ENCODE peak calls at places on chromosomes 7 and 10, in nine cellular contexts. I is CD4-positive, alpha-beta T cell; O is WERI-Rb-1; J is Calu3; X is BJ; Y is GM06990; Z is heart right ventricle; U is pancreas; C is GM12865. E is an unnamed sample.

GRCh38 chr10:111113961-111114830 is 37.4 kb downstream of the ADRA2A start:
- DNase-seq in X (no peak), Z (no peak), U (no peak), C (no peak), J (no peak), I (no peak), Y (no peak), O (no peak), E (no peak)

GRCh38 chr7:150963707-150964559 is 14.2 kb downstream of the KCNH2 start:
- DNase-seq in U (peak; percentile 35), I (no peak), J (no peak), Z (no peak), C (no peak), O (no peak), Y (no peak), X (no peak), E (no peak)

GRCh38 chr10:121497513-121497912 is 100.7 kb downstream of the FGFR2 start:
- DNase-seq in J (no peak), O (no peak), C (no peak), I (no peak), U (no peak), X (no peak), Z (no peak), Y (no peak), E (no peak)

GRCh38 chr10:62244785-62245595 is 23.7 kb downstream of the RTKN2 start:
- DNase-seq in X (no peak), C (peak; percentile 81), Z (peak; percentile 70), Y (peak; percentile 46), I (peak; percentile 27), J (peak; percentile 51), U (no peak), O (peak; percentile 45), E (peak; percentile 30)

GRCh38 chr10:70481831-70482530 is 3.4 kb downstream of the PALD1 start:
- DNase-seq in I (no peak), Z (peak; percentile 87), X (no peak), J (no peak), U (no peak), C (no peak), O (no peak), Y (no peak), E (no peak)

GRCh38 chr7:31825576-31825975 is 138.6 kb downstream of the PPP1R17 start:
- DNase-seq in X (no peak), O (no peak), J (no peak), Z (no peak), I (no peak), U (no peak), Y (no peak), C (no peak), E (no peak)

GRCh38 chr7:111238891-111239290 is 148.0 kb downstream of the LRRN3 start:
- DNase-seq in U (no peak), Y (no peak), I (no peak), X (no peak), O (no peak), Z (no peak), J (no peak), C (no peak), E (no peak)

GRCh38 chr7:126948664-126949063 is 304.1 kb downstream of the GRM8 start:
- DNase-seq in X (no peak), Y (no peak), I (no peak), C (no peak), O (no peak), Z (no peak), J (no peak), U (no peak), E (no peak)

GRCh38 chr10:37442882-37443281 is 317.5 kb downstream of the ANKRD30A start:
- DNase-seq in J (no peak), O (no peak), Z (no peak), U (no peak), X (no peak), Y (no peak), C (no peak), I (no peak), E (no peak)

GRCh38 chr10:89414146-89414878 is at the start of gene IFIT5:
- DNase-seq in C (peak; percentile 91), Z (peak; percentile 71), J (peak; percentile 58), Y (peak; percentile 87), U (peak; percentile 86), O (peak; percentile 78), X (no peak), I (peak; percentile 53), E (peak; percentile 82)

GRCh38 chr7:75993689-75994387 is 557 bp downstream of the TMEM120A start:
- DNase-seq in X (no peak), I (no peak), Y (no peak), U (peak; percentile 87), C (no peak), J (peak; percentile 32), Z (peak; percentile 75), O (peak; percentile 51), E (peak; percentile 73)

GRCh38 chr10:112793197-112793921 is 156.7 kb upstream of the TCF7L2 start:
- DNase-seq in I (no peak), X (no peak), Y (no peak), J (no peak), O (no peak), U (no peak), Z (no peak), C (no peak), E (no peak)

GRCh38 chr7:6172331-6173295 is 99.8 kb downstream of the CYTH3 start:
- DNase-seq in I (no peak), Z (no peak), C (no peak), U (no peak), J (no peak), X (no peak), Y (no peak), O (no peak), E (no peak)

GRCh38 chr7:105664816-105665525 is 83.7 kb upstream of the EFCAB10 start:
- DNase-seq in Y (no peak), C (no peak), I (no peak), X (no peak), O (peak; percentile 86), J (peak; percentile 69), U (no peak), Z (no peak), E (no peak)

GRCh38 chr7:29287366-29287765 is 92.8 kb downstream of the CHN2 start:
- DNase-seq in Y (no peak), X (no peak), U (no peak), O (no peak), C (no peak), J (peak; percentile 41), Z (no peak), I (no peak), E (no peak)

GRCh38 chr10:129421399-129421798 is 45.6 kb upstream of the MGMT start:
- DNase-seq in O (no peak), I (no peak), C (no peak), X (no peak), J (no peak), U (no peak), Y (no peak), Z (no peak), E (no peak)

GRCh38 chr10:124966008-124966407 is 24.1 kb downstream of the ZRANB1 start:
- DNase-seq in Y (no peak), Z (no peak), C (no peak), U (no peak), J (no peak), X (no peak), O (no peak), I (no peak), E (no peak)

GRCh38 chr10:11782793-11783557 is 40.2 kb upstream of the PROSER2 start:
- DNase-seq in U (no peak), Z (no peak), J (peak; percentile 41), X (no peak), C (peak; percentile 77), I (no peak), O (no peak), Y (no peak), E (peak; percentile 80)

GRCh38 chr7:43584200-43584586 is 1.3 kb downstream of the STK17A start:
- DNase-seq in C (peak; percentile 52), U (no peak), O (no peak), J (peak; percentile 54), X (peak; percentile 35), Y (no peak), Z (peak; percentile 29), I (no peak), E (no peak)

GRCh38 chr7:55065511-55066229 is 46.9 kb downstream of the EGFR start:
- DNase-seq in C (peak; percentile 62), U (no peak), Y (no peak), Z (no peak), O (no peak), X (no peak), I (no peak), J (peak; percentile 57), E (no peak)

GRCh38 chr7:151231964-151232271 is 365 bp upstream of the CHPF2 start:
- DNase-seq in C (no peak), O (no peak), I (no peak), Z (no peak), U (no peak), X (no peak), J (no peak), Y (no peak), E (no peak)

GRCh38 chr10:71888623-71889387 is 37.8 kb upstream of the PSAP start:
- DNase-seq in Z (peak; percentile 74), Y (peak; percentile 94), I (peak; percentile 19), J (peak; percentile 68), C (peak; percentile 95), X (peak; percentile 69), U (peak; percentile 68), O (peak; percentile 81), E (peak; percentile 82)
- TF ChIP-seq CTCF in Z (no peak), Y (peak; percentile 3), I (no peak), J (no peak), C (no peak), X (no peak), U (no peak), O (peak; percentile 46), E (peak; percentile 30)

GRCh38 chr10:8053446-8054242 is 844 bp upstream of the GATA3 start:
- DNase-seq in U (no peak), C (peak; percentile 81), Y (peak; percentile 91), Z (peak; percentile 83), X (no peak), I (peak; percentile 91), J (peak; percentile 95), O (peak; percentile 49), E (peak; percentile 98)
- TF ChIP-seq CTCF in U (no peak), C (peak; percentile 62), Y (peak; percentile 98), Z (no peak), X (peak; percentile 91), I (peak; percentile 96), J (peak; percentile 76), O (peak; percentile 63), E (peak; percentile 98)

GRCh38 chr7:23093546-23093945 is 12.0 kb upstream of the KLHL7 start:
- DNase-seq in Z (no peak), O (no peak), X (peak; percentile 54), I (no peak), J (no peak), U (no peak), C (no peak), Y (no peak), E (no peak)
- TF ChIP-seq CTCF in Z (no peak), O (no peak), X (no peak), I (no peak), J (no peak), U (no peak), C (no peak), Y (no peak), E (no peak)

GRCh38 chr7:45663167-45663921 is 89.2 kb downstream of the ADCY1 start:
- DNase-seq in Y (no peak), I (no peak), C (no peak), X (no peak), U (no peak), O (no peak), Z (peak; percentile 18), J (peak; percentile 70), E (peak; percentile 45)
- TF ChIP-seq CTCF in Y (peak; percentile 71), I (no peak), C (peak; percentile 46), X (peak; percentile 78), U (peak; percentile 46), O (peak; percentile 80), Z (peak; percentile 77), J (peak; percentile 87), E (peak; percentile 92)